ENCODE peak calls at places on chromosomes 11 and 22, in five cellular contexts. M is cardiac muscle cell, L is tibial artery, T is esophagus squamous epithelium, V is right lobe of liver. Y is an unnamed sample. For H3K27me3, the result is how much of the 10 kb centered on the place peaks cover.

GRCh38 chr22:28514314-28514713 is 165.3 kb downstream of the TTC28 start:
- DNase-seq in L (no peak), T (no peak), M (peak), V (no peak), Y (no peak)

GRCh38 chr11:123608371-123608770 is 46.1 kb downstream of the SCN3B start:
- DNase-seq in M (no peak), T (no peak), V (no peak), L (no peak), Y (no peak)

GRCh38 chr11:126477526-126478275 is 122.2 kb downstream of the ST3GAL4 start:
- DNase-seq in M (no peak), V (peak), T (no peak), L (no peak), Y (no peak)

GRCh38 chr11:91078221-91078620 is 855.4 kb upstream of the CHORDC1 start:
- DNase-seq in V (no peak), L (no peak), M (no peak), T (no peak), Y (no peak)

GRCh38 chr11:116233581-116233980 is 539.2 kb downstream of the BUD13 start:
- DNase-seq in V (no peak), M (no peak), T (no peak), L (no peak), Y (no peak)

GRCh38 chr11:57071829-57072228 is 83.1 kb downstream of the OR5AK2 start:
- DNase-seq in V (no peak), L (no peak), T (no peak), M (peak), Y (no peak)

GRCh38 chr22:48277868-48278581 is 1515.6 kb downstream of the TBC1D22A start:
- DNase-seq in L (no peak), M (no peak), V (no peak), T (no peak), Y (no peak)

GRCh38 chr11:726278-726915 is 20.4 kb downstream of the EPS8L2 start:
- DNase-seq in V (peak), T (no peak), M (peak), L (peak), Y (peak)

GRCh38 chr11:75654314-75654713 is 14.5 kb downstream of the MAP6 start:
- DNase-seq in M (no peak), T (no peak), V (no peak), L (no peak), Y (no peak)

GRCh38 chr22:34306361-34306760 is 386.1 kb upstream of the LARGE1 start:
- DNase-seq in T (no peak), L (no peak), M (no peak), V (no peak), Y (no peak)

GRCh38 chr22:47059701-47060161 is 297.3 kb downstream of the TBC1D22A start:
- DNase-seq in T (no peak), L (no peak), V (peak), M (no peak), Y (no peak)

GRCh38 chr22:33299245-33299956 is 241.2 kb upstream of the SYN3 start:
- DNase-seq in M (no peak), L (peak), V (no peak), T (peak), Y (no peak)

GRCh38 chr11:47433991-47434786 is 8.0 kb upstream of the PSMC3 start:
- DNase-seq in L (no peak), V (peak), M (peak), T (no peak), Y (no peak)

GRCh38 chr11:126416542-126417090 is 61.1 kb downstream of the ST3GAL4 start:
- DNase-seq in M (peak), V (peak), L (peak), T (peak), Y (peak)

GRCh38 chr11:85048801-85049200 is 578.3 kb downstream of the DLG2 start:
- DNase-seq in M (no peak), L (no peak), T (no peak), V (no peak), Y (no peak)

GRCh38 chr22:39852799-39853198 is 40.8 kb downstream of the ENTHD1 start:
- DNase-seq in T (no peak), V (no peak), M (no peak), L (no peak), Y (no peak)

GRCh38 chr11:121134758-121135312 is 33.8 kb downstream of the TECTA start:
- DNase-seq in T (no peak), L (no peak), M (peak), V (no peak), Y (no peak)

GRCh38 chr22:35608088-35608487 is 9.0 kb downstream of the MB start:
- DNase-seq in T (no peak), M (no peak), L (no peak), V (peak), Y (no peak)

GRCh38 chr22:34645375-34645774 is 420.6 kb upstream of the ISX start:
- DNase-seq in M (no peak), L (no peak), T (no peak), V (no peak), Y (no peak)

GRCh38 chr11:116640641-116641402 is 132.0 kb downstream of the BUD13 start:
- DNase-seq in V (no peak), T (no peak), M (no peak), L (no peak), Y (no peak)

GRCh38 chr11:704799-705645 is 1.0 kb upstream of the EPS8L2 start:
- DNase-seq in M (no peak), L (peak), T (no peak), V (peak), Y (no peak)

GRCh38 chr11:90558328-90558865 is 335.5 kb upstream of the CHORDC1 start:
- DNase-seq in V (no peak), L (no peak), T (no peak), M (no peak), Y (no peak)

GRCh38 chr22:31228425-31228824 is 16.3 kb downstream of the LIMK2 start:
- DNase-seq in L (no peak), M (no peak), V (no peak), T (no peak), Y (no peak)

GRCh38 chr22:31229402-31230140 is 17.5 kb downstream of the LIMK2 start:
- DNase-seq in L (no peak), M (peak), T (no peak), V (no peak), Y (no peak)

GRCh38 chr22:31230871-31231621 is 18.9 kb downstream of the LIMK2 start:
- DNase-seq in T (no peak), L (no peak), M (peak), V (no peak), Y (no peak)

GRCh38 chr22:31233001-31233400 is 20.9 kb downstream of the LIMK2 start:
- DNase-seq in V (no peak), L (no peak), T (no peak), M (no peak), Y (no peak)

GRCh38 chr22:31230155-31230870 is 18.2 kb downstream of the LIMK2 start:
- DNase-seq in L (no peak), T (no peak), M (peak), V (no peak), Y (no peak)
- TF ChIP-seq CTCF in L (no peak), T (no peak), M (no peak), V (no peak), Y (no peak)

DNA sequence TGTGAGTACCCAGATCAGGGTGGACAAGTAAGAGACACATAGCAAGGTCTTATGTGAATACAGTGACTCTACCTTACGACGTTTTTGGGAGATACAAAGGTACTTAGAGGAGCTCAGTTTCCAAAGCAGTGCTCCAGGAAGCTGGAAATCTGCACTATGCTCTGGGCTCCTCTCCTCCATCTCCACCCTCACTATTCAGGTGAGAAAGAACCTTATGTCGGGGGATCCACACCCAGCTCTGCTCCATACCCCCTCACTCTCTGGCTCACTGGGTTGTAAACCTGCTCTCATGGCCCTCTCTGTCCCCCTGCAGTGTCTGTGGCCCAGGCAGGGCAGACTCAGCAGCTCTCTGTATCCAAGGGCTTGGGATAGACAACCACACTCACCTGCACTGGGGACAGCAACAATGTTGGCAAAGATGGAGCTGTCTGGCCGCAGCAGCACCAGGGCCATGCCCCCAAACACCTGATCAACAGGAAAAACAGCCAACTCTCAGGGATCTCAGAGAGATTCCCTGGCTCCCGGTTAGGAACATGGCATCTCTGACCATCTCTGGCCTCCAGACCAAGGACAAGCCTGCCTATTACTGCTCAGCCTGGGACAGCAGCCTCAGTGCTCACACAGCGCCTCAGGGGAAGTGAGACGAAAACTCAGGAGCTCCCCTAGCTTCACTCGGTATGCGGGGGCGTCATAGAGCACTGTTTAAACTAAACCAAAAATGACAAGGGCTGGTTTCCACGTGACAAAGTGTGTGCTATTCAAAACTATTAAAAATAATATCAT is 60.9 kb upstream of the TOP3B start:
- DNase-seq in L (no peak), V (no peak), M (no peak), T (no peak), Y (no peak)
- H3K27me3 ChIP-seq in L (under half), V (under half), M (half or more), T (under half), Y (under half)

GRCh38 chr11:12087075-12087775 is 23.2 kb upstream of the MICAL2 start:
- DNase-seq in L (peak), V (no peak), T (no peak), M (peak), Y (no peak)

GRCh38 chr11:12089041-12089440 is 21.3 kb upstream of the MICAL2 start:
- DNase-seq in T (no peak), L (peak), V (no peak), M (no peak), Y (no peak)

GRCh38 chr11:12088047-12088481 is 22.3 kb upstream of the MICAL2 start:
- DNase-seq in M (peak), T (no peak), V (no peak), L (peak), Y (no peak)

GRCh38 chr11:12089473-12089872 is 20.9 kb upstream of the MICAL2 start:
- DNase-seq in M (no peak), T (no peak), V (no peak), L (peak), Y (peak)

GRCh38 chr11:12088531-12088930 is 21.9 kb upstream of the MICAL2 start:
- DNase-seq in V (no peak), L (peak), M (no peak), T (no peak), Y (peak)
- H3K4me3 ChIP-seq in V (no peak), L (no peak), M (no peak), T (no peak), Y (peak)

GRCh38 chr11:97259434-97259833 is 869.6 kb downstream of the JRKL start:
- DNase-seq in V (no peak), T (no peak), L (no peak), M (no peak), Y (no peak)

GRCh38 chr11:97254790-97255189 is 865.0 kb downstream of the JRKL start:
- DNase-seq in V (no peak), L (no peak), M (no peak), T (no peak), Y (no peak)

GRCh38 chr11:97259884-97260283 is 870.1 kb downstream of the JRKL start:
- DNase-seq in M (no peak), L (no peak), T (no peak), V (no peak), Y (no peak)
- TF ChIP-seq CTCF in M (no peak), L (no peak), T (no peak), V (no peak), Y (no peak)

DNA sequence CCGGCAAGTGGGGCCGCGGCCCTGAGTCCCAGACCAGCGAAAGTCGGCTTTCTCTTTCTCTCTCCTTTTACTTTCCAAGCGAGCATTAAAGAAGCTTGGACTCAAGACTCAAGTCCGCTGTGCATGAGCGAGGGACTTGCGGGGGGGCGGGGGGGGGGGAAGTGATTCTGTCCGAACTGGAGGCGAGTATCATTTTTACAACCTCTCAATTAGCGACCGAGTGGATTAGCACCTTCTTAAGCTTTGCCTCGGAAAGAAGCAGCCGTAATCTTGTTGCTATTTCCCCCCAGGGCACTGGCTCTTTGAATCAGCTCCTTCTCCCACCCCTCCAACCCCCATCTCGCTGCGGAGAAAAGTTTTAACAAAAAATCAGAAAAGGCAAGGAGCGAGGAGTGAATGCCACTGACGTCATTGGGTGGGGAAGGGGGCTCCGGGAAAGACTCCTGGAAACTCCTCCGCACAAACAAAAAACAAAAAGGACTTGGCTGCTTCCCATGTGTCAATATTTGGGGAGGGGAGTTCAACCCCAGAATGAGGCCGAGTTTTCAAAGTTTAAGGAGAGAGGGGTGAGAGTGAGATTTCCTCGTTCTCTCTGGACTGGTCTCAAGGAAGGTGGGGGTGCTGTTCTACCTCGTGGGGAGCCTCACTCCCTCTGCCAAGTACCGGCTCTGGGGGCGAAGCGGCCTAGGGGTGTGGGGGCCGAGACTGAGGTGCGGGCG is 2.3 kb upstream of the PAX6 start:
- DNase-seq in T (no peak), V (no peak), M (no peak), L (no peak), Y (no peak)
- H3K27me3 ChIP-seq in T (half or more), V (half or more), M (half or more), L (under half), Y (half or more)

DNA sequence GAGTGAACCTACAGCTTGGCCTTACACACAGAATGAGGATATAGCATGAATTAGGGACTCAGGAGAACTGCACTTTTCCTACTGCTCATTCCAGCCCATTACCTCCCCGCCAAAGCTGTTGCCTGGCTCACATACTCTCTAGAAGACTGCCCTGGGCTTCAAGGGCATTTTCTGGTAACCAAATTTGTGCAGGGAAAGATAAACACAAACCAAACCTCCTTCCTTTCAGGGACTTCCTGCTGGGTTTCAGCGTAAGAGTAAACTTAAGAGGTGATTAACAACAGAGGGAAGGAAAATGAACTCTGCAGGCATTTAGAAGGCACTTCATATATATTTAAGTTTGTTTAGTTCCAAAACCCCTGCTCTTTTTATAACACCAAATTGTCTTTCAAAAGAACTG is 194.9 kb downstream of the SWAP70 start:
- DNase-seq in V (no peak), L (no peak), M (peak), T (no peak), Y (no peak)
- H3K4me3 ChIP-seq in V (no peak), L (no peak), M (no peak), T (no peak), Y (no peak)

GRCh38 chr11:63508009-63508408 is 2.1 kb downstream of the LGALS12 start:
- DNase-seq in T (no peak), V (peak), M (peak), L (no peak), Y (no peak)
- TF ChIP-seq CTCF in T (no peak), V (peak), M (peak), L (peak), Y (peak)

Y was measured in ascending aorta.